ENCODE peak calls at places on chromosome 20, in four cellular contexts. N is mucosa of descending colon, U is heart left ventricle, H is adrenal gland. B is an unnamed sample.

GRCh38 chr20:34526466-34526865 is 10.2 kb downstream of the DYNLRB1 start:
- DNase-seq in U (no peak), N (no peak), H (no peak), B (no peak)

GRCh38 chr20:11281768-11282167 is 608.0 kb upstream of the JAG1 start:
- DNase-seq in N (no peak), H (no peak), U (no peak), B (no peak)

GRCh38 chr20:61523145-61523544 is 271.1 kb downstream of the CDH4 start:
- DNase-seq in N (no peak), H (no peak), U (no peak), B (no peak)

GRCh38 chr20:34365765-34366213 is 2.7 kb downstream of the ITCH start:
- DNase-seq in H (no peak), N (no peak), U (no peak), B (no peak)

GRCh38 chr20:298755-299391 is 1.5 kb downstream of the ZCCHC3 start:
- DNase-seq in N (no peak), U (no peak), H (no peak), B (no peak)

GRCh38 chr20:25856256-25856884 is 159.7 kb upstream of the ZNF337 start:
- DNase-seq in N (no peak), U (peak), H (no peak), B (no peak)

GRCh38 chr20:59042151-59042795 is at the start of gene PRELID3B:
- DNase-seq in N (peak), H (peak), U (peak), B (peak)

GRCh38 chr20:39067526-39068216 is 105.5 kb downstream of the DHX35 start:
- DNase-seq in H (no peak), U (no peak), N (no peak), B (no peak)

GRCh38 chr20:53386186-53386681 is 207.4 kb downstream of the ZNF217 start:
- DNase-seq in N (no peak), U (no peak), H (no peak), B (no peak)

GRCh38 chr20:50395258-50395729 is 114.9 kb upstream of the PTPN1 start:
- DNase-seq in H (peak), N (no peak), U (peak), B (peak)

GRCh38 chr20:25083141-25083772 is 1.3 kb upstream of the VSX1 start:
- DNase-seq in H (no peak), N (no peak), U (no peak), B (no peak)

GRCh38 chr20:58790440-58790839 is 60.3 kb downstream of the GNAS-AS1 start:
- DNase-seq in H (no peak), U (no peak), N (no peak), B (no peak)

GRCh38 chr20:10332656-10333421 is 101.2 kb downstream of the MKKS start:
- DNase-seq in N (no peak), H (peak), U (no peak), B (no peak)

GRCh38 chr20:51473256-51473655 is 69.3 kb downstream of the NFATC2 start:
- DNase-seq in U (no peak), H (no peak), N (no peak), B (no peak)

GRCh38 chr20:8523684-8524083 is 391.6 kb downstream of the PLCB1 start:
- DNase-seq in U (no peak), H (no peak), N (no peak), B (no peak)

GRCh38 chr20:40687384-40688128 is 1.5 kb downstream of the MAFB start:
- DNase-seq in N (peak), U (peak), H (peak), B (peak)

GRCh38 chr20:38255389-38255788 is 5.1 kb downstream of the KIAA1755 start:
- DNase-seq in N (no peak), U (no peak), H (no peak), B (peak)

GRCh38 chr20:52889225-52889624 is 82.9 kb upstream of the TSHZ2 start:
- DNase-seq in U (no peak), H (no peak), N (no peak), B (no peak)

GRCh38 chr20:62134735-62135231 is 8.4 kb downstream of the PSMA7 start:
- DNase-seq in H (peak), U (no peak), N (no peak), B (peak)

GRCh38 chr20:45964024-45964423 is 8.0 kb downstream of the ZNF335 start:
- DNase-seq in H (no peak), N (no peak), U (no peak), B (no peak)